ENCODE peak calls at places on chromosomes 6 and 20, in six cellular contexts. One of them, this sample, is unnamed.

GRCh38 chr6:5082487-5083306 is 2.4 kb upstream of the PPP1R3G start:
- DNase-seq in stimulated activated CD4-positive, alpha-beta T cell treated with anti-CD3 and anti-CD28 coated beads, Interleukin-2, amount 100 ng/mL, for 48 hours: no peak
- DNase-seq in AG09309: peak; percentile 48
- DNase-seq in HTR-8/SVneo: peak; percentile 94
- DNase-seq in neural crest cell: no peak
- DNase-seq in hypothalamus: no peak
- DNase-seq in this sample: peak; percentile 22

GRCh38 chr20:17654649-17655285 is 27.3 kb downstream of the RRBP1 start:
- DNase-seq in neural crest cell: peak; percentile 54
- DNase-seq in AG09309: no peak
- DNase-seq in stimulated activated CD4-positive, alpha-beta T cell treated with anti-CD3 and anti-CD28 coated beads, Interleukin-2, amount 100 ng/mL, for 48 hours: no peak
- DNase-seq in hypothalamus: no peak
- DNase-seq in HTR-8/SVneo: peak; percentile 42
- DNase-seq in this sample: peak; percentile 22

GRCh38 chr6:155493694-155494143 is 38.1 kb upstream of the NOX3 start:
- DNase-seq in hypothalamus: no peak
- DNase-seq in AG09309: peak; percentile 99
- DNase-seq in neural crest cell: no peak
- DNase-seq in stimulated activated CD4-positive, alpha-beta T cell treated with anti-CD3 and anti-CD28 coated beads, Interleukin-2, amount 100 ng/mL, for 48 hours: no peak
- DNase-seq in HTR-8/SVneo: peak; percentile 77
- DNase-seq in this sample: peak; percentile 62

GRCh38 chr6:143822584-143823024 is 20.5 kb upstream of the LTV1 start:
- DNase-seq in AG09309: peak; percentile 46
- DNase-seq in HTR-8/SVneo: no peak
- DNase-seq in neural crest cell: no peak
- DNase-seq in stimulated activated CD4-positive, alpha-beta T cell treated with anti-CD3 and anti-CD28 coated beads, Interleukin-2, amount 100 ng/mL, for 48 hours: no peak
- DNase-seq in hypothalamus: no peak
- DNase-seq in this sample: no peak

GRCh38 chr6:11151488-11151887 is 40.0 kb upstream of the ERVFRD-1 start:
- DNase-seq in neural crest cell: no peak
- DNase-seq in AG09309: no peak
- DNase-seq in stimulated activated CD4-positive, alpha-beta T cell treated with anti-CD3 and anti-CD28 coated beads, Interleukin-2, amount 100 ng/mL, for 48 hours: no peak
- DNase-seq in HTR-8/SVneo: no peak
- DNase-seq in hypothalamus: no peak
- DNase-seq in this sample: no peak

GRCh38 chr6:47094351-47094925 is 52.3 kb upstream of the ADGRF1 start:
- DNase-seq in AG09309: no peak
- DNase-seq in HTR-8/SVneo: no peak
- DNase-seq in stimulated activated CD4-positive, alpha-beta T cell treated with anti-CD3 and anti-CD28 coated beads, Interleukin-2, amount 100 ng/mL, for 48 hours: no peak
- DNase-seq in neural crest cell: no peak
- DNase-seq in hypothalamus: no peak
- DNase-seq in this sample: peak; percentile 36

GRCh38 chr20:35539756-35540212 is 2.1 kb upstream of the ERGIC3 start:
- DNase-seq in HTR-8/SVneo: no peak
- DNase-seq in neural crest cell: peak; percentile 31
- DNase-seq in AG09309: no peak
- DNase-seq in stimulated activated CD4-positive, alpha-beta T cell treated with anti-CD3 and anti-CD28 coated beads, Interleukin-2, amount 100 ng/mL, for 48 hours: no peak
- DNase-seq in hypothalamus: peak; percentile 11
- DNase-seq in this sample: no peak

GRCh38 chr6:166344240-166344639 is 1.9 kb upstream of the SFT2D1 start:
- DNase-seq in hypothalamus: no peak
- DNase-seq in HTR-8/SVneo: no peak
- DNase-seq in stimulated activated CD4-positive, alpha-beta T cell treated with anti-CD3 and anti-CD28 coated beads, Interleukin-2, amount 100 ng/mL, for 48 hours: no peak
- DNase-seq in neural crest cell: no peak
- DNase-seq in AG09309: no peak
- DNase-seq in this sample: no peak

GRCh38 chr6:125157280-125157679 is 3.7 kb downstream of the TPD52L1 start:
- DNase-seq in hypothalamus: no peak
- DNase-seq in HTR-8/SVneo: no peak
- DNase-seq in stimulated activated CD4-positive, alpha-beta T cell treated with anti-CD3 and anti-CD28 coated beads, Interleukin-2, amount 100 ng/mL, for 48 hours: no peak
- DNase-seq in neural crest cell: no peak
- DNase-seq in AG09309: no peak
- DNase-seq in this sample: no peak

GRCh38 chr6:93586316-93586715 is 167.0 kb upstream of the EPHA7 start:
- DNase-seq in neural crest cell: no peak
- DNase-seq in stimulated activated CD4-positive, alpha-beta T cell treated with anti-CD3 and anti-CD28 coated beads, Interleukin-2, amount 100 ng/mL, for 48 hours: no peak
- DNase-seq in HTR-8/SVneo: no peak
- DNase-seq in hypothalamus: no peak
- DNase-seq in AG09309: no peak
- DNase-seq in this sample: no peak

GRCh38 chr6:35311390-35312075 is 13.9 kb downstream of the DEF6 start:
- DNase-seq in hypothalamus: no peak
- DNase-seq in HTR-8/SVneo: no peak
- DNase-seq in AG09309: no peak
- DNase-seq in stimulated activated CD4-positive, alpha-beta T cell treated with anti-CD3 and anti-CD28 coated beads, Interleukin-2, amount 100 ng/mL, for 48 hours: no peak
- DNase-seq in neural crest cell: no peak
- DNase-seq in this sample: no peak

GRCh38 chr6:56088641-56089040 is 158.7 kb downstream of the COL21A1 start:
- DNase-seq in stimulated activated CD4-positive, alpha-beta T cell treated with anti-CD3 and anti-CD28 coated beads, Interleukin-2, amount 100 ng/mL, for 48 hours: no peak
- DNase-seq in HTR-8/SVneo: no peak
- DNase-seq in neural crest cell: no peak
- DNase-seq in AG09309: no peak
- DNase-seq in hypothalamus: no peak
- DNase-seq in this sample: no peak

GRCh38 chr6:139534472-139535115 is 160.1 kb upstream of the CITED2 start:
- DNase-seq in AG09309: no peak
- DNase-seq in HTR-8/SVneo: no peak
- DNase-seq in neural crest cell: no peak
- DNase-seq in hypothalamus: no peak
- DNase-seq in stimulated activated CD4-positive, alpha-beta T cell treated with anti-CD3 and anti-CD28 coated beads, Interleukin-2, amount 100 ng/mL, for 48 hours: no peak
- DNase-seq in this sample: no peak